ENCODE peak calls at places on chromosomes 6 and 20, in eight cellular contexts. X is spleen, W is GM23338, A is K562, D is sigmoid colon, O is suprapubic skin, S is HL-60, Q is HCT116. Z is an unnamed sample.

GRCh38 chr6:1574895-1575212 is 34.9 kb upstream of the FOXC1 start:
- DNase-seq in X (no peak), W (peak), A (no peak), D (no peak), O (no peak), S (no peak), Q (no peak), Z (no peak)

GRCh38 chr20:22791877-22792525 is 207.6 kb upstream of the FOXA2 start:
- DNase-seq in X (no peak), W (no peak), A (no peak), D (no peak), O (no peak), S (no peak), Q (no peak), Z (no peak)

GRCh38 chr6:140183881-140184280 is 809.4 kb upstream of the CITED2 start:
- DNase-seq in X (no peak), W (no peak), A (no peak), D (no peak), O (no peak), S (no peak), Q (no peak), Z (no peak)

GRCh38 chr6:33077908-33078307 is 2.1 kb downstream of the HLA-DPB1 start:
- DNase-seq in X (peak), W (no peak), A (no peak), D (no peak), O (no peak), S (no peak), Q (no peak), Z (peak)

GRCh38 chr20:58113706-58114105 is 114.7 kb downstream of the ANKRD60 start:
- DNase-seq in X (no peak), W (no peak), A (no peak), D (no peak), O (peak), S (no peak), Q (no peak), Z (peak)

GRCh38 chr20:59948828-59949720 is 8.9 kb downstream of the FAM217B start:
- DNase-seq in X (no peak), W (peak), A (no peak), D (no peak), O (no peak), S (peak), Q (peak), Z (no peak)

GRCh38 chr6:126188271-126188909 is 151.5 kb upstream of the CENPW start:
- DNase-seq in X (no peak), W (no peak), A (no peak), D (no peak), O (no peak), S (no peak), Q (no peak), Z (no peak)

GRCh38 chr20:46089076-46089337 is 755 bp downstream of the NCOA5 start:
- DNase-seq in X (no peak), W (peak), A (peak), D (no peak), O (no peak), S (no peak), Q (no peak), Z (no peak)

GRCh38 chr6:71480577-71480976 is 192.0 kb downstream of the OGFRL1 start:
- DNase-seq in X (no peak), W (no peak), A (no peak), D (no peak), O (no peak), S (no peak), Q (no peak), Z (no peak)

GRCh38 chr6:151096691-151097090 is 143.1 kb upstream of the AKAP12 start:
- DNase-seq in X (no peak), W (no peak), A (no peak), D (no peak), O (no peak), S (no peak), Q (no peak), Z (no peak)

GRCh38 chr6:340991-341827 is 48.9 kb downstream of the DUSP22 start:
- DNase-seq in X (peak), W (no peak), A (peak), D (no peak), O (no peak), S (peak), Q (no peak), Z (no peak)

GRCh38 chr20:51093240-51093763 is 70.4 kb upstream of the KCNG1 start:
- DNase-seq in X (no peak), W (no peak), A (no peak), D (no peak), O (no peak), S (no peak), Q (no peak), Z (no peak)

GRCh38 chr6:11209369-11209768 is 23.1 kb downstream of the NEDD9 start:
- DNase-seq in X (no peak), W (peak), A (no peak), D (no peak), O (no peak), S (no peak), Q (no peak), Z (no peak)

GRCh38 chr6:4316867-4317400 is 181.6 kb upstream of the ECI2 start:
- DNase-seq in X (no peak), W (no peak), A (no peak), D (no peak), O (peak), S (peak), Q (no peak), Z (peak)

GRCh38 chr6:35731736-35732532 is 4.9 kb upstream of the ARMC12 start:
- DNase-seq in X (peak), W (peak), A (peak), D (peak), O (peak), S (peak), Q (no peak), Z (peak)

GRCh38 chr6:96900873-96901272 is 3.2 kb upstream of the NDUFAF4 start:
- DNase-seq in X (no peak), W (no peak), A (no peak), D (no peak), O (no peak), S (no peak), Q (no peak), Z (no peak)

GRCh38 chr6:27161946-27162603 is 85.4 kb upstream of the PRSS16 start:
- DNase-seq in X (no peak), W (peak), A (peak), D (no peak), O (no peak), S (peak), Q (peak), Z (no peak)

GRCh38 chr20:62692176-62692575 is 16.5 kb upstream of the NTSR1 start:
- DNase-seq in X (no peak), W (no peak), A (no peak), D (no peak), O (no peak), S (no peak), Q (no peak), Z (no peak)

GRCh38 chr6:52009736-52010135 is 77.7 kb downstream of the PKHD1 start:
- DNase-seq in X (no peak), W (no peak), A (no peak), D (no peak), O (no peak), S (no peak), Q (no peak), Z (no peak)

GRCh38 chr6:1322725-1323219 is 10.9 kb downstream of the FOXQ1 start:
- DNase-seq in X (no peak), W (no peak), A (no peak), D (no peak), O (no peak), S (no peak), Q (no peak), Z (no peak)

GRCh38 chr6:47787620-47788497 is 6.0 kb downstream of the OPN5 start:
- DNase-seq in X (peak), W (peak), A (peak), D (peak), O (peak), S (peak), Q (peak), Z (no peak)

GRCh38 chr20:35561268-35561667 is 19.4 kb downstream of the ERGIC3 start:
- DNase-seq in X (no peak), W (peak), A (no peak), D (no peak), O (no peak), S (peak), Q (no peak), Z (no peak)

GRCh38 chr6:88867841-88868558 is 95.4 kb downstream of the RNGTT start:
- DNase-seq in X (no peak), W (no peak), A (no peak), D (no peak), O (no peak), S (no peak), Q (no peak), Z (no peak)

GRCh38 chr6:111938710-111939109 is 65.5 kb upstream of the FYN start:
- DNase-seq in X (no peak), W (no peak), A (no peak), D (no peak), O (no peak), S (no peak), Q (no peak), Z (peak)

GRCh38 chr6:56690519-56691200 is 48.0 kb upstream of the DST start:
- DNase-seq in X (no peak), W (no peak), A (no peak), D (no peak), O (no peak), S (no peak), Q (no peak), Z (no peak)

GRCh38 chr6:157323924-157324276 is 581 bp upstream of the TMEM242 start:
- DNase-seq in X (peak), W (peak), A (peak), D (peak), O (peak), S (peak), Q (peak), Z (peak)

GRCh38 chr6:32196682-32197616 is 4.5 kb upstream of the GPSM3 start:
- DNase-seq in X (peak), W (peak), A (peak), D (peak), O (no peak), S (peak), Q (no peak), Z (no peak)

GRCh38 chr6:1832844-1833787 is 223.4 kb downstream of the FOXC1 start:
- DNase-seq in X (no peak), W (no peak), A (no peak), D (no peak), O (no peak), S (no peak), Q (no peak), Z (no peak)

GRCh38 chr20:54140927-54141566 is 32.7 kb downstream of the CYP24A1 start:
- DNase-seq in X (no peak), W (no peak), A (no peak), D (no peak), O (no peak), S (no peak), Q (no peak), Z (no peak)

GRCh38 chr20:31547720-31548298 is 33.6 kb downstream of the HM13 start:
- DNase-seq in X (no peak), W (no peak), A (no peak), D (no peak), O (no peak), S (no peak), Q (no peak), Z (no peak)

GRCh38 chr20:31544600-31544999 is 30.4 kb downstream of the HM13 start:
- DNase-seq in X (no peak), W (no peak), A (no peak), D (no peak), O (no peak), S (no peak), Q (no peak), Z (no peak)

GRCh38 chr20:31549513-31549880 is 35.3 kb downstream of the HM13 start:
- DNase-seq in X (no peak), W (no peak), A (no peak), D (no peak), O (no peak), S (no peak), Q (no peak), Z (no peak)

GRCh38 chr20:31548823-31549512 is 34.7 kb downstream of the HM13 start:
- DNase-seq in X (no peak), W (no peak), A (no peak), D (no peak), O (no peak), S (no peak), Q (no peak), Z (no peak)

GRCh38 chr20:31547017-31547675 is 32.9 kb downstream of the HM13 start:
- DNase-seq in X (peak), W (peak), A (peak), D (peak), O (peak), S (peak), Q (peak), Z (peak)
- TF ChIP-seq CTCF in X (no peak), W (no peak), A (no peak), D (no peak), O (no peak), S (no peak), Q (peak), Z (no peak)

GRCh38 chr6:10166031-10166430 is 248.8 kb downstream of the TFAP2A start:
- DNase-seq in X (no peak), W (no peak), A (no peak), D (no peak), O (no peak), S (peak), Q (no peak), Z (no peak)

GRCh38 chr6:10163159-10163962 is 251.5 kb downstream of the TFAP2A start:
- DNase-seq in X (no peak), W (peak), A (no peak), D (no peak), O (peak), S (no peak), Q (no peak), Z (no peak)
- TF ChIP-seq POLR2AphosphoS5 in X (no peak), W (no peak), A (no peak), D (no peak), O (no peak), S (no peak), Q (no peak), Z (no peak)

GRCh38 chr20:17490501-17490900 is 40.7 kb downstream of the BFSP1 start:
- DNase-seq in X (no peak), W (no peak), A (no peak), D (peak), O (no peak), S (no peak), Q (no peak), Z (no peak)
- TF ChIP-seq CTCF in X (no peak), W (no peak), A (no peak), D (no peak), O (no peak), S (no peak), Q (no peak), Z (no peak)

GRCh38 chr6:30100585-30101422 is 12.1 kb downstream of the TRIM31 start:
- DNase-seq in X (no peak), W (peak), A (peak), D (no peak), O (peak), S (no peak), Q (no peak), Z (no peak)
- TF ChIP-seq POLR2AphosphoS5 in X (no peak), W (no peak), A (no peak), D (no peak), O (no peak), S (no peak), Q (no peak), Z (peak)